ENCODE peak calls at places on chromosomes 4 and X, in six cellular contexts. One of them, this sample, is unnamed.
A peak's percentile ranks its signal among the peaks of the same experiment; 100 is the strongest.

GRCh38 chr4:13378973-13379759 is 105.0 kb downstream of the RAB28 start:
- DNase-seq in left ventricle myocardium inferior: no peak
- DNase-seq in esophagus squamous epithelium: no peak
- DNase-seq in fibroblast of lung: no peak
- DNase-seq in GM06990: peak; percentile 35
- DNase-seq in testis: no peak
- DNase-seq in this sample: no peak

GRCh38 chr4:2337896-2338295 is 76.0 kb upstream of the MXD4 start:
- DNase-seq in left ventricle myocardium inferior: no peak
- DNase-seq in esophagus squamous epithelium: no peak
- DNase-seq in fibroblast of lung: no peak
- DNase-seq in GM06990: no peak
- DNase-seq in testis: no peak
- DNase-seq in this sample: peak; percentile 39

GRCh38 chrX:27889878-27890277 is 82.1 kb downstream of the MAGEB10 start:
- DNase-seq in left ventricle myocardium inferior: no peak
- DNase-seq in esophagus squamous epithelium: no peak
- DNase-seq in fibroblast of lung: no peak
- DNase-seq in GM06990: no peak
- DNase-seq in testis: no peak
- DNase-seq in this sample: no peak

GRCh38 chrX:97846718-97847237 is 963.1 kb downstream of the RPA4 start:
- DNase-seq in left ventricle myocardium inferior: no peak
- DNase-seq in esophagus squamous epithelium: no peak
- DNase-seq in fibroblast of lung: no peak
- DNase-seq in GM06990: no peak
- DNase-seq in testis: no peak
- DNase-seq in this sample: peak; percentile 18

GRCh38 chrX:2497961-2498780 is 2.6 kb downstream of the DHRSX start:
- DNase-seq in left ventricle myocardium inferior: no peak
- DNase-seq in esophagus squamous epithelium: no peak
- DNase-seq in fibroblast of lung: peak; percentile 55
- DNase-seq in GM06990: no peak
- DNase-seq in testis: peak; percentile 63
- DNase-seq in this sample: no peak

GRCh38 chrX:20265726-20266681 is 705 bp downstream of the RPS6KA3 start:
- DNase-seq in left ventricle myocardium inferior: peak; percentile 15
- DNase-seq in esophagus squamous epithelium: peak; percentile 1
- DNase-seq in fibroblast of lung: no peak
- DNase-seq in GM06990: peak; percentile 50
- DNase-seq in testis: peak; percentile 19
- DNase-seq in this sample: peak; percentile 55

GRCh38 chr4:2083116-2083825 is 24.1 kb downstream of the NAT8L start:
- DNase-seq in left ventricle myocardium inferior: no peak
- DNase-seq in esophagus squamous epithelium: no peak
- DNase-seq in fibroblast of lung: no peak
- DNase-seq in GM06990: no peak
- DNase-seq in testis: peak; percentile 13
- DNase-seq in this sample: no peak

GRCh38 chr4:8763966-8764901 is 107.4 kb downstream of the HMX1 start:
- DNase-seq in left ventricle myocardium inferior: peak; percentile 2
- DNase-seq in esophagus squamous epithelium: no peak
- DNase-seq in fibroblast of lung: no peak
- DNase-seq in GM06990: no peak
- DNase-seq in testis: no peak
- DNase-seq in this sample: peak; percentile 38

GRCh38 chr4:184028571-184028996 is 123.5 kb downstream of the STOX2 start:
- DNase-seq in left ventricle myocardium inferior: no peak
- DNase-seq in esophagus squamous epithelium: no peak
- DNase-seq in fibroblast of lung: peak; percentile 9
- DNase-seq in GM06990: no peak
- DNase-seq in testis: no peak
- DNase-seq in this sample: no peak

GRCh38 chrX:145613894-145614293 is 203.7 kb upstream of the SLITRK2 start:
- DNase-seq in left ventricle myocardium inferior: no peak
- DNase-seq in esophagus squamous epithelium: no peak
- DNase-seq in fibroblast of lung: no peak
- DNase-seq in GM06990: no peak
- DNase-seq in testis: no peak
- DNase-seq in this sample: no peak

GRCh38 chrX:57771689-57772088 is 91.6 kb upstream of the NLRP2B start:
- DNase-seq in left ventricle myocardium inferior: no peak
- DNase-seq in esophagus squamous epithelium: no peak
- DNase-seq in fibroblast of lung: no peak
- DNase-seq in GM06990: no peak
- DNase-seq in testis: no peak
- DNase-seq in this sample: no peak

GRCh38 chr4:7422098-7422897 is 12.4 kb downstream of the PSAPL1 start:
- DNase-seq in left ventricle myocardium inferior: peak; percentile 8
- DNase-seq in esophagus squamous epithelium: no peak
- DNase-seq in fibroblast of lung: no peak
- DNase-seq in GM06990: no peak
- DNase-seq in testis: no peak
- DNase-seq in this sample: peak; percentile 56

GRCh38 chrX:115393271-115393670 is 103.8 kb downstream of the LUZP4 start:
- DNase-seq in left ventricle myocardium inferior: no peak
- DNase-seq in esophagus squamous epithelium: no peak
- DNase-seq in fibroblast of lung: peak; percentile 21
- DNase-seq in GM06990: no peak
- DNase-seq in testis: no peak
- DNase-seq in this sample: no peak

GRCh38 chr4:103105558-103106356 is 6.1 kb upstream of the BDH2 start:
- DNase-seq in left ventricle myocardium inferior: no peak
- DNase-seq in esophagus squamous epithelium: no peak
- DNase-seq in fibroblast of lung: no peak
- DNase-seq in GM06990: no peak
- DNase-seq in testis: no peak
- DNase-seq in this sample: no peak

GRCh38 chr4:87240341-87240740 is 19.9 kb upstream of the KLHL8 start:
- DNase-seq in left ventricle myocardium inferior: no peak
- DNase-seq in esophagus squamous epithelium: no peak
- DNase-seq in fibroblast of lung: no peak
- DNase-seq in GM06990: no peak
- DNase-seq in testis: no peak
- DNase-seq in this sample: no peak

GRCh38 chr4:13484749-13485345 is 707 bp upstream of the RAB28 start:
- DNase-seq in left ventricle myocardium inferior: no peak
- DNase-seq in esophagus squamous epithelium: no peak
- DNase-seq in fibroblast of lung: peak; percentile 49
- DNase-seq in GM06990: no peak
- DNase-seq in testis: no peak
- DNase-seq in this sample: no peak

GRCh38 chr4:2852481-2852881 is 8.8 kb downstream of the ADD1 start:
- DNase-seq in left ventricle myocardium inferior: peak; percentile 63
- DNase-seq in esophagus squamous epithelium: no peak
- DNase-seq in fibroblast of lung: no peak
- DNase-seq in GM06990: peak; percentile 64
- DNase-seq in testis: peak; percentile 33
- DNase-seq in this sample: no peak

GRCh38 chr4:3036131-3036952 is 38.0 kb downstream of the HTT-AS start:
- DNase-seq in left ventricle myocardium inferior: no peak
- DNase-seq in esophagus squamous epithelium: no peak
- DNase-seq in fibroblast of lung: no peak
- DNase-seq in GM06990: no peak
- DNase-seq in testis: no peak
- DNase-seq in this sample: peak; percentile 51

GRCh38 chrX:53768451-53769246 is 82.1 kb upstream of the HUWE1 start:
- DNase-seq in left ventricle myocardium inferior: no peak
- DNase-seq in esophagus squamous epithelium: no peak
- DNase-seq in fibroblast of lung: no peak
- DNase-seq in GM06990: no peak
- DNase-seq in testis: peak; percentile 13
- DNase-seq in this sample: no peak

GRCh38 chrX:47637546-47638195 is 7.9 kb upstream of the CFP start:
- DNase-seq in left ventricle myocardium inferior: peak; percentile 25
- DNase-seq in esophagus squamous epithelium: no peak
- DNase-seq in fibroblast of lung: no peak
- DNase-seq in GM06990: peak; percentile 65
- DNase-seq in testis: peak; percentile 76
- DNase-seq in this sample: peak; percentile 94

GRCh38 chr4:8747467-8747841 is 124.2 kb downstream of the HMX1 start:
- DNase-seq in left ventricle myocardium inferior: no peak
- DNase-seq in esophagus squamous epithelium: no peak
- DNase-seq in fibroblast of lung: no peak
- DNase-seq in GM06990: no peak
- DNase-seq in testis: no peak
- DNase-seq in this sample: no peak

GRCh38 chr4:4590496-4590895 is 48.6 kb upstream of the STX18 start:
- DNase-seq in left ventricle myocardium inferior: no peak
- DNase-seq in esophagus squamous epithelium: no peak
- DNase-seq in fibroblast of lung: peak; percentile 28
- DNase-seq in GM06990: no peak
- DNase-seq in testis: no peak
- DNase-seq in this sample: no peak

GRCh38 chrX:55142919-55143310 is 54.1 kb downstream of the PAGE2 start:
- DNase-seq in left ventricle myocardium inferior: no peak
- DNase-seq in esophagus squamous epithelium: no peak
- DNase-seq in fibroblast of lung: no peak
- DNase-seq in GM06990: no peak
- DNase-seq in testis: no peak
- DNase-seq in this sample: no peak

GRCh38 chrX:154476821-154477220 is 2.3 kb downstream of the LAGE3 start:
- DNase-seq in left ventricle myocardium inferior: no peak
- DNase-seq in esophagus squamous epithelium: no peak
- DNase-seq in fibroblast of lung: no peak
- DNase-seq in GM06990: no peak
- DNase-seq in testis: no peak
- DNase-seq in this sample: no peak

GRCh38 chr4:38976308-38976707 is 55.9 kb downstream of the TMEM156 start:
- DNase-seq in left ventricle myocardium inferior: no peak
- DNase-seq in esophagus squamous epithelium: no peak
- DNase-seq in fibroblast of lung: no peak
- DNase-seq in GM06990: no peak
- DNase-seq in testis: no peak
- DNase-seq in this sample: no peak

GRCh38 chrX:50067435-50068292 is 133.1 kb downstream of the AKAP4 start:
- DNase-seq in left ventricle myocardium inferior: no peak
- DNase-seq in esophagus squamous epithelium: no peak
- DNase-seq in fibroblast of lung: peak; percentile 40
- DNase-seq in GM06990: no peak
- DNase-seq in testis: peak; percentile 23
- DNase-seq in this sample: peak; percentile 62
- H3K4me3 ChIP-seq in left ventricle myocardium inferior: no peak overlapping the region
- H3K4me3 ChIP-seq in esophagus squamous epithelium: no peak overlapping the region
- H3K4me3 ChIP-seq in fibroblast of lung: no peak overlapping the region
- H3K4me3 ChIP-seq in GM06990: no peak overlapping the region
- H3K4me3 ChIP-seq in testis: no peak overlapping the region
- H3K4me3 ChIP-seq in this sample: no peak overlapping the region

DNA sequence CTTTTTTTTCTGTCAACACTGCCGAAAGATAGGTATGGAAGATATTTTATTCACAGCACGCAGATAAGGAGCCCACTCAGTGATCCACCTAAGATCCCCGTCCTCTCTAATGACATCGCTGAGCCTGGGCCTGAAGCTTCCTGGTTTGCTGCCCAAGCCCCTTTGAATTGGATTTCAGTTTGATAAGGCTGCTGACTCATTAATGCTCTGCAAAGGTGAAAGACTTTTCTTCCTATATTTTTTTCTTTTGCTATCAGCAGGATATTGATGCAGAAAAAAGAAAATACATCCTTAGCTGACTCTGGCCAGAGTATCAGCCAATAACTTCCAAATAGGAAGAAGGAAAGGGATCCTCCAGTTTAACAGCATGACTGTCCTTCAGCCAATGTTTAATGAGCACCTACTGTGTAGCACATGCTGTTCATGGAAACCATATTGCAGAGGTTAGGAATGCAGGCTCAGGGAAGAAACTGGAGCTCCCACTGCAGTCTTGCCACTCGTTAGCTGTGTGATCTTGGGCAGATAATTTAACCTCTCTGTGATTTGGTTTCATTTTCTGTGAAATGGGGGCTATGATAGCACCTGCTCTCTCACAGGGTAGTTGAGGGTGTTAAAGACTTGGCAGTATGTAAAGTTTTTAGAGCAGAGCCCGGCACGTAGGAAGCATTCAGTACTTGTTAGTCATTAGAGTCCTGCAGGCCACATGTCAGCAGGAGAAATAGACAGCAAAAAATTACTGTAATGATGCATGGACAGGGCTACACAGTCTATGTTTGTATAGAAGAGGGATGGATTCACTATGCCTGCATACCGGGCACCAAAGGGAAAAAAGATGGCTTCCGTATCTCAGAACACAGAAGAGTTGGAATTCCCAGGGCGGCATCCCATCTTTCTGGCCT is 39.3 kb downstream of the EVC start:
- DNase-seq in left ventricle myocardium inferior: no peak
- DNase-seq in esophagus squamous epithelium: no peak
- DNase-seq in fibroblast of lung: peak; percentile 65
- DNase-seq in GM06990: no peak
- DNase-seq in testis: no peak
- DNase-seq in this sample: peak; percentile 9
- H3K36me3 ChIP-seq in left ventricle myocardium inferior: peaks cover 37% of the 10 kb centered on the region
- H3K36me3 ChIP-seq in esophagus squamous epithelium: peaks cover 5% of the 10 kb centered on the region
- H3K36me3 ChIP-seq in fibroblast of lung: peaks cover 19% of the 10 kb centered on the region
- H3K36me3 ChIP-seq in GM06990: peaks cover 21% of the 10 kb centered on the region
- H3K36me3 ChIP-seq in testis: no peaks in the 10 kb centered on the region
- H3K36me3 ChIP-seq in this sample: peaks cover 5% of the 10 kb centered on the region

GRCh38 chr4:173526034-173526482 is 4.0 kb downstream of the HAND2 start:
- DNase-seq in left ventricle myocardium inferior: no peak
- DNase-seq in esophagus squamous epithelium: no peak
- DNase-seq in fibroblast of lung: no peak
- DNase-seq in GM06990: no peak
- DNase-seq in testis: no peak
- DNase-seq in this sample: peak; percentile 35
- H3K27me3 ChIP-seq in left ventricle myocardium inferior: peaks cover 88% of the 10 kb centered on the region
- H3K27me3 ChIP-seq in esophagus squamous epithelium: peaks cover 100% of the 10 kb centered on the region
- H3K27me3 ChIP-seq in fibroblast of lung: peaks cover 75% of the 10 kb centered on the region
- H3K27me3 ChIP-seq in GM06990: no peaks in the 10 kb centered on the region
- H3K27me3 ChIP-seq in testis: no peaks in the 10 kb centered on the region
- H3K27me3 ChIP-seq in this sample: peaks cover 98% of the 10 kb centered on the region

DNA sequence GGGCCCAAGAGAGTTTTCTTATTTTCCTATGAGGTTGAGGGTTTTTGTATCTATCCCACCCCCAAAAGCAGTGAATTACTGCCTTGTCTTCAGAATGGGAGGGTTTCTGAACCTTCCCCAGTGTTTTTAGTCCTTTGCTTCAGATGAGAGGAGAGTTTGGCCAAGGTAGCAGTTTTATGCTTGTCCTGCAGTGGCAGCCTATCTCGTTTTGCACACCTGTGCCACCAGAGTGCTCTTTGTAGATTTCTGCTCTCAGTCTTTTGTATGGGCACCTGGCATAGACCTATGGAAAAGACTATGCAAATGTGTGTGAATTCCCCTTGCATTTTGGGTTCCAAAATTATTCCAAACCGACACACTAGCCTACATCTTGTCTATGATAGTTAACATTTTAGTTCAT is 5.8 kb downstream of the TBC1D19 start:
- DNase-seq in left ventricle myocardium inferior: no peak
- DNase-seq in esophagus squamous epithelium: no peak
- DNase-seq in fibroblast of lung: no peak
- DNase-seq in GM06990: no peak
- DNase-seq in testis: no peak
- DNase-seq in this sample: peak; percentile 17
- H3K4me3 ChIP-seq in left ventricle myocardium inferior: no peak overlapping the region
- H3K4me3 ChIP-seq in esophagus squamous epithelium: no peak overlapping the region
- H3K4me3 ChIP-seq in fibroblast of lung: no peak overlapping the region
- H3K4me3 ChIP-seq in GM06990: no peak overlapping the region
- H3K4me3 ChIP-seq in testis: no peak overlapping the region
- H3K4me3 ChIP-seq in this sample: no peak overlapping the region